ENCODE peak calls at places on chromosomes 16 and 17, in four cellular contexts. One of them, this sample, is unnamed.

GRCh38 chr17:40329981-40330794 is 21.2 kb downstream of the RARA start:
- DNase-seq in K562: no peak
- DNase-seq in HCT116: no peak
- DNase-seq in HepG2: no peak
- DNase-seq in this sample: peak

GRCh38 chr17:39270923-39271322 is 45.2 kb upstream of the STAC2 start:
- DNase-seq in HCT116: peak
- DNase-seq in HepG2: no peak
- DNase-seq in K562: peak
- DNase-seq in this sample: no peak

GRCh38 chr17:64066709-64067108 is 46.3 kb upstream of the ICAM2 start:
- DNase-seq in HCT116: no peak
- DNase-seq in HepG2: no peak
- DNase-seq in K562: no peak
- DNase-seq in this sample: no peak

GRCh38 chr16:89987169-89987568 is 32.1 kb downstream of the DBNDD1 start:
- DNase-seq in HCT116: no peak
- DNase-seq in K562: no peak
- DNase-seq in HepG2: no peak
- DNase-seq in this sample: no peak

GRCh38 chr17:8832711-8833352 is 33.7 kb upstream of the MFSD6L start:
- DNase-seq in K562: peak
- DNase-seq in HepG2: no peak
- DNase-seq in HCT116: peak
- DNase-seq in this sample: peak

GRCh38 chr17:32327911-32328310 is 14.1 kb downstream of the C17orf75 start:
- DNase-seq in HCT116: no peak
- DNase-seq in K562: no peak
- DNase-seq in HepG2: no peak
- DNase-seq in this sample: no peak

GRCh38 chr17:62995377-62995885 is 29.4 kb downstream of the TANC2 start:
- DNase-seq in K562: peak
- DNase-seq in HepG2: peak
- DNase-seq in HCT116: peak
- DNase-seq in this sample: peak

GRCh38 chr16:50274771-50275415 is 8.5 kb downstream of the ADCY7 start:
- DNase-seq in HepG2: no peak
- DNase-seq in K562: no peak
- DNase-seq in HCT116: no peak
- DNase-seq in this sample: no peak

GRCh38 chr17:416293-417206 is 63.9 kb upstream of the RPH3AL start:
- DNase-seq in K562: no peak
- DNase-seq in HepG2: no peak
- DNase-seq in HCT116: no peak
- DNase-seq in this sample: no peak

GRCh38 chr17:55549140-55549539 is 37.9 kb upstream of the SMIM36 start:
- DNase-seq in HCT116: peak
- DNase-seq in K562: peak
- DNase-seq in HepG2: peak
- DNase-seq in this sample: no peak

GRCh38 chr17:36848008-36848902 is 89.0 kb upstream of the LHX1 start:
- DNase-seq in HCT116: no peak
- DNase-seq in K562: no peak
- DNase-seq in HepG2: no peak
- DNase-seq in this sample: no peak

GRCh38 chr16:14455577-14455976 is 174.5 kb downstream of the PARN start:
- DNase-seq in HCT116: peak
- DNase-seq in HepG2: peak
- DNase-seq in K562: peak
- DNase-seq in this sample: no peak

GRCh38 chr16:68019167-68019680 is 3.5 kb upstream of the DPEP2NB start:
- DNase-seq in K562: no peak
- DNase-seq in HCT116: no peak
- DNase-seq in HepG2: no peak
- DNase-seq in this sample: no peak

GRCh38 chr16:68022728-68023537 is at the start of the genes DDX28 and DUS2:
- DNase-seq in HepG2: peak
- DNase-seq in HCT116: peak
- DNase-seq in K562: peak
- DNase-seq in this sample: peak

GRCh38 chr16:68021490-68021889 is 1.5 kb downstream of the DDX28 start:
- DNase-seq in HepG2: no peak
- DNase-seq in HCT116: no peak
- DNase-seq in K562: no peak
- DNase-seq in this sample: no peak

GRCh38 chr16:68022278-68022727 is 729 bp downstream of the DDX28 start:
- DNase-seq in HepG2: no peak
- DNase-seq in K562: peak
- DNase-seq in HCT116: no peak
- DNase-seq in this sample: no peak
- TF ChIP-seq ELF1 in HepG2: no peak
- TF ChIP-seq ELF1 in K562: no peak
- TF ChIP-seq ELF1 in HCT116: no peak
- TF ChIP-seq ELF1 in this sample: no peak

DNA sequence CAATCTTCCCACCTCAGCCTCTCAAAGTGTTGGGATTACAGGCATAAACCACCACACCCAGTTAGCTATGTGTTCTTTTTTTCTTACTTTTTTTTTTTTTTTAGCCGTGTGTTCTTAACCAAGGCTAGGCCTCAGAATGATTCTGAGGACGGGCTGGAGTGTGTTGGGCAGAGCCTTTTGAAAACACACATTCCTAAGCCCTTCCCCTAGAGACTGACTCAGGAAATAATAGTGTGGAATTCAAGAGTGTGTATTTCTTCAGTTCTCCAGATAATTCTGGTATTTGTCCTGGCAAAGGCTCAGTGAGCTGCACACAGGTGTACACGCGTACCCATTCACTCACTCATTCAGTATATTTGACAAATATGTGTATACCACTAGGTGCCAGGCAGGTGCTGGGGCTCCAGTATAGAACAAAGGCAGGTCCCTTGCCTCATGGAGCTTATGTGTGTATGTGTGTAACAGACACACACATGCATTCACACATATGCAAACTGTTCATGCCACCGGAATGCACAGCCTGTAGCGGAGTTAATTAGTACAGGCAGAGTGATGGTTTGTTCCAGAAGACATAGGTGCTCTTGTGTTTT is 19.4 kb upstream of the NFATC3 start:
- DNase-seq in HepG2: no peak
- DNase-seq in HCT116: no peak
- DNase-seq in K562: no peak
- DNase-seq in this sample: no peak
- TF ChIP-seq SIN3A in HepG2: no peak
- TF ChIP-seq SIN3A in HCT116: no peak
- TF ChIP-seq SIN3A in K562: no peak
- TF ChIP-seq SIN3A in this sample: no peak

DNA sequence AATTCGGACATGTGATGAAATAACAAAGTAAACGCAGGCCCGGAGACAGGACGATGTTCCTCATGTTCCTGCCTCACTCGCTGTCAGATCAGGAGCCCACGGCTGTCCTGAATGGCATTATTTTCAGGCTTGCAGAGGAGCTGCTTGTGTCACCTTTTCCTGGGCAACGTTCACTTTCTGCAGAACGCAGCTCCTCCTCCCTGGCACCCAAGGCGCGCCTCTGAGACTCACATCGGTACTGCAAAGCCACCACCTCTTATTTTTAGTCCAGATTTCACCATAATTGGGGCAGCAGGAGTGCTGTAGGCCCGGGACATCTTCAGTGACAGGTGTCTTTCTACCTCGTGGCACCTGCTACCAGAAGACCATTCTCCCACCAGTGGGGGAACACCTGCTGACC is 8.0 kb upstream of the C16orf96 start:
- DNase-seq in HepG2: no peak
- DNase-seq in HCT116: no peak
- DNase-seq in K562: no peak
- DNase-seq in this sample: no peak
- TF ChIP-seq ELF1 in HepG2: no peak
- TF ChIP-seq ELF1 in HCT116: no peak
- TF ChIP-seq ELF1 in K562: no peak
- TF ChIP-seq ELF1 in this sample: no peak

GRCh38 chr16:70523013-70523620 is at the start of gene COG4:
- DNase-seq in HCT116: peak
- DNase-seq in HepG2: peak
- DNase-seq in K562: peak
- DNase-seq in this sample: peak
- TF ChIP-seq SIN3A in HCT116: peak
- TF ChIP-seq SIN3A in HepG2: peak
- TF ChIP-seq SIN3A in K562: peak
- TF ChIP-seq SIN3A in this sample: peak

DNA sequence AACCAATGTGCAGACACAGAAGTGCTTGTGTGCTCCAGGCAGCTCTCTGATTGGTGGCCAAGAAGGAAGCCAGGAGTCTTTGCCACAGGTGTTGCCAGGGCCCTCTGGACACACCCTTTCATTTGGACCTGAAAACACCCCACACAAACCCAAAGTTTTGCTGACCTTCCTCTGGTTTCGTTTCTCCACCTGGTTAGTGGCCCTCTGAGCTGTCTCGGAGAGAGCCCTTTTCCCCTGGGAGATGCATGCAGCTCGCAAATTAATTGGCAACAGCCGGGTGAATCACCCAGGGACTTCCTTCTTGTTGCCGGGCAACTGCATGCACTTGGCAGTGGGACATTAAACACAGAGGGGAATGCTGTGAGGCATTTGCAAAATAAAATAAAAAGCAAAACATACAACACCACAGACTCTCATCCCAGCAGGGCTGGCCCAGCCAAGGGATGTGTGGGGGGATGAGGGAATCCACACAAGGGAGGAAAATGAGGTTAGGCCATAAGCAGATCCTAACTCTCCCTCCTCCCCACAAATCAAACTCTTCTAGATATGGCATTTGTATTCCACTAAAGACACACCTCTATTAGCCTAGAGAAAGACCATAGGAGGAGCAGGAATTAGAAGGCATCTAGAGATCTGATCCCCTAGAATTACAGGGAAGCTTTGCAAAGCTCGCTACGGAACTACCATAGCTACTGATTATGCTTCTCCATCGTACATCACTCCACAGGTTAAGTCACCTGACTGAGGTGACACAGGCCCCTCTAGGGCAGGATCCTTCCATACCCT is 286.7 kb downstream of the SOX9 start:
- DNase-seq in K562: no peak
- DNase-seq in HCT116: peak
- DNase-seq in HepG2: no peak
- DNase-seq in this sample: peak
- TF ChIP-seq ELF1 in K562: no peak
- TF ChIP-seq ELF1 in HCT116: no peak
- TF ChIP-seq ELF1 in HepG2: no peak
- TF ChIP-seq ELF1 in this sample: peak

DNA sequence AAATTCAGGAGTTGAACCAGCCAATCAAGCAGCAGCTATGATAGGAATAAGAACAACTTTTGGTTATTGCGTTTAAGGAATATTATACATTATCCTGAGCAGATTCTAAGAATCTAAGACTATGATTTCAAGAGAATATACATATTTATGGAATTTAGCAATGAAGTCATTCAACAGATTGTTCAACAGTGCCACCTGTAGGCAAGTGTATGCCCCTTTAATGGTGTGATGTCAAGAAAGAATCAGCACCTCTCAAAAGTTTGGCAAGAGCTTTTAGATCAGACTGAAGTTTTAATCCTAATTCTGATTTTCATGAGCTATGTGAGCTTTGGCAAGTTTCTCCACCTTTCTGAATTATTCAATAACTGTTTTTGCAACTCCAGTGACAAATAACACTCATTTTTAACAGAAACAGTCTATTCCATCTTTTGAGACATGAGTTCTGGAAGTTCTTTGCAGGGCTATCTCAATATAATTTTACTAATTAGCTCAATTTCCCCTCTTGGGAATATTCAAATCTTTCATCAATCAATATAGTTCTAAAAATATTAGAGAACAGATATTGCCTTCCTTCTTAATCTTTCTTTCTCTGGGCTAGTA is 474.3 kb upstream of the TOM1L1 start:
- DNase-seq in HepG2: peak
- DNase-seq in HCT116: no peak
- DNase-seq in K562: peak
- DNase-seq in this sample: peak
- TF ChIP-seq SIN3A in HepG2: no peak
- TF ChIP-seq SIN3A in HCT116: no peak
- TF ChIP-seq SIN3A in K562: no peak
- TF ChIP-seq SIN3A in this sample: no peak

DNA sequence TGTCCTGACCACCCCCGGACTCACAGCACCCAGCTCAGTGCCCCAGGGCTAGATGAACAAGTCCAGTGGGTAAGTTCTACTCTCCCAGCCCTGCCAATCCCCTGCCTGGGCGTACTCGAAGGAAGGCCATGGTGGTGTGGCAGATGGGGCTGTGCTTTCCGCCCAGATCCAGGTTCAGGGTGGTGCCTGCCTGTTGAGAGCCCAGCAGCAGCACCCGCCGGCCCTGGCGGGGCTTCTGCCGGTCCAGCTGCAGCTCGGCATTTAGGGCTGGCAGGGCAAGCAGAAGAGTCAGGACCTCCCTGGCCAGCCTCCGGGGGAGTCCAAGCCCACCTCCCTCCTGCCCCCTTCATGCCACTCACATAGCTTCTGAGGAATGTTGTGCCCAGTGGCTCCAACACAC is 9.6 kb downstream of the ITGA2B start:
- DNase-seq in HepG2: no peak
- DNase-seq in K562: no peak
- DNase-seq in HCT116: no peak
- DNase-seq in this sample: no peak
- TF ChIP-seq ELF1 in HepG2: no peak
- TF ChIP-seq ELF1 in K562: no peak
- TF ChIP-seq ELF1 in HCT116: no peak
- TF ChIP-seq ELF1 in this sample: no peak

DNA sequence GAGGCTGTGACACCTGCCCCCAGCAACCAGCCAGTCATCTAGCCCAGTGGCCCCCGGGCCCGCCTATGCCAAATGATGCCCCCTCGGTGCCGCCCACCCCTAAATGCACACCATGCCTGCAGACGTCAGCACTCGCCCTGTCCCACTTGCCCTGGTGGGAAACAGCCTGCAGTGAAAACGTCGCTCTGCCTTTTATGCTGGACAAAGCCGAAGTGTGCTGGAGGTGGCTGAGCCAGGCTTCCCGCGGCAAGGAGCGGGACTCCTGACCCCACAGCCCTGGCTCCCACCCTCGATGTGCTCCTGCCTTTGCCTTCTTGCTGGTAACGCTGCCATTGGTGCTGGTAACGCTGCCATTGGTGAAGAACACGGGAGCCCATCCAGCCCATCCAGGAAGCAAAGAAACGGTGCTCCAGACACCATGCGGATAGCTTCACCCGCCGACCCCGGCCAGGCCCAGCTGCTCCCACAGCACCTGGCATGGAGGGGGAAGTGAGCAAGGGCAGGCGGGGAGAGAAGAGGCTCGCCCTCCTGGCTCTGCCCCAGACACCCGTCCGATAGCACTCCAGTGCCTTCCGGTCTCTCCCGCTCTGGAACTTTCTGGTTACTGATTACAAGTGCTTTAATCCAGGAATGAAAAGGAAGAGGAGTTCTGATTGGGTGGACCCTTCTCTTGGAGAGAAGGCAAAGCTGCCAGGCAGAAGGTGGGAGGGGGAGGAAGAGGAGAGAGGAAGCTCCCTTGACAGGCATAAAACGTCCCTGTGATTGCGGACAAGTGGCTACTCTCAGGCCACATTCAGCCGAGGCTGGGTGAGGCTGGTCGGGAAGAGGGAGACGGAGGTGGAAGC is 4.0 kb upstream of the BAIAP2 start:
- DNase-seq in HCT116: no peak
- DNase-seq in K562: no peak
- DNase-seq in HepG2: peak
- DNase-seq in this sample: no peak
- TF ChIP-seq SIN3A in HCT116: no peak
- TF ChIP-seq SIN3A in K562: no peak
- TF ChIP-seq SIN3A in HepG2: no peak
- TF ChIP-seq SIN3A in this sample: no peak

This sample was measured in SK-N-SH.